ENCODE peak calls at places on chromosomes 11 and 22, in seven cellular contexts. One of them, this sample, is unnamed.

GRCh38 chr11:120612363-120613263 is 101.1 kb downstream of the GRIK4 start:
- DNase-seq in coronary artery: no peak
- DNase-seq in left ventricle myocardium inferior: peak
- DNase-seq in fibroblast of lung: peak
- DNase-seq in heart left ventricle: peak
- DNase-seq in IMR-90: peak
- DNase-seq in lower leg skin: no peak
- DNase-seq in this sample: no peak

GRCh38 chr11:17735823-17736772 is 1.5 kb downstream of the KCNC1 start:
- DNase-seq in coronary artery: no peak
- DNase-seq in IMR-90: no peak
- DNase-seq in lower leg skin: no peak
- DNase-seq in heart left ventricle: no peak
- DNase-seq in fibroblast of lung: no peak
- DNase-seq in left ventricle myocardium inferior: no peak
- DNase-seq in this sample: no peak

GRCh38 chr11:80144932-80145612 is 704.2 kb upstream of the TENM4 start:
- DNase-seq in fibroblast of lung: no peak
- DNase-seq in left ventricle myocardium inferior: no peak
- DNase-seq in lower leg skin: no peak
- DNase-seq in coronary artery: no peak
- DNase-seq in heart left ventricle: no peak
- DNase-seq in IMR-90: no peak
- DNase-seq in this sample: no peak

GRCh38 chr11:104134760-104135159 is 29.2 kb downstream of the PDGFD start:
- DNase-seq in left ventricle myocardium inferior: no peak
- DNase-seq in fibroblast of lung: peak
- DNase-seq in coronary artery: no peak
- DNase-seq in heart left ventricle: no peak
- DNase-seq in lower leg skin: no peak
- DNase-seq in IMR-90: peak
- DNase-seq in this sample: no peak

GRCh38 chr11:126163074-126163700 is 48.3 kb downstream of the RPUSD4 start:
- DNase-seq in fibroblast of lung: peak
- DNase-seq in lower leg skin: peak
- DNase-seq in heart left ventricle: no peak
- DNase-seq in coronary artery: no peak
- DNase-seq in IMR-90: peak
- DNase-seq in left ventricle myocardium inferior: no peak
- DNase-seq in this sample: peak

GRCh38 chr11:58616594-58616993 is 5.9 kb upstream of the CNTF start:
- DNase-seq in heart left ventricle: no peak
- DNase-seq in IMR-90: peak
- DNase-seq in left ventricle myocardium inferior: peak
- DNase-seq in coronary artery: no peak
- DNase-seq in lower leg skin: peak
- DNase-seq in fibroblast of lung: peak
- DNase-seq in this sample: peak

GRCh38 chr11:46381836-46382643 is 571 bp downstream of the MDK start:
- DNase-seq in fibroblast of lung: peak
- DNase-seq in coronary artery: no peak
- DNase-seq in left ventricle myocardium inferior: no peak
- DNase-seq in lower leg skin: no peak
- DNase-seq in heart left ventricle: no peak
- DNase-seq in IMR-90: no peak
- DNase-seq in this sample: no peak

GRCh38 chr22:46752286-46752685 is 10.2 kb upstream of the TBC1D22A start:
- DNase-seq in IMR-90: no peak
- DNase-seq in lower leg skin: no peak
- DNase-seq in heart left ventricle: no peak
- DNase-seq in left ventricle myocardium inferior: no peak
- DNase-seq in fibroblast of lung: no peak
- DNase-seq in coronary artery: no peak
- DNase-seq in this sample: no peak

GRCh38 chr11:86175585-86175984 is 69.0 kb upstream of the EED start:
- DNase-seq in lower leg skin: no peak
- DNase-seq in left ventricle myocardium inferior: no peak
- DNase-seq in IMR-90: no peak
- DNase-seq in coronary artery: no peak
- DNase-seq in fibroblast of lung: no peak
- DNase-seq in heart left ventricle: no peak
- DNase-seq in this sample: no peak

GRCh38 chr11:75949023-75949672 is 134.1 kb downstream of the UVRAG start:
- DNase-seq in IMR-90: peak
- DNase-seq in left ventricle myocardium inferior: no peak
- DNase-seq in heart left ventricle: no peak
- DNase-seq in fibroblast of lung: peak
- DNase-seq in coronary artery: no peak
- DNase-seq in lower leg skin: no peak
- DNase-seq in this sample: no peak

GRCh38 chr11:7904910-7905309 is 26.2 kb downstream of the OR10A6 start:
- DNase-seq in IMR-90: peak
- DNase-seq in heart left ventricle: no peak
- DNase-seq in left ventricle myocardium inferior: no peak
- DNase-seq in lower leg skin: no peak
- DNase-seq in fibroblast of lung: peak
- DNase-seq in coronary artery: no peak
- DNase-seq in this sample: no peak

GRCh38 chr11:83156996-83157754 is at the start of gene PCF11:
- DNase-seq in IMR-90: no peak
- DNase-seq in fibroblast of lung: no peak
- DNase-seq in heart left ventricle: no peak
- DNase-seq in coronary artery: no peak
- DNase-seq in lower leg skin: no peak
- DNase-seq in left ventricle myocardium inferior: peak
- DNase-seq in this sample: no peak

DNA sequence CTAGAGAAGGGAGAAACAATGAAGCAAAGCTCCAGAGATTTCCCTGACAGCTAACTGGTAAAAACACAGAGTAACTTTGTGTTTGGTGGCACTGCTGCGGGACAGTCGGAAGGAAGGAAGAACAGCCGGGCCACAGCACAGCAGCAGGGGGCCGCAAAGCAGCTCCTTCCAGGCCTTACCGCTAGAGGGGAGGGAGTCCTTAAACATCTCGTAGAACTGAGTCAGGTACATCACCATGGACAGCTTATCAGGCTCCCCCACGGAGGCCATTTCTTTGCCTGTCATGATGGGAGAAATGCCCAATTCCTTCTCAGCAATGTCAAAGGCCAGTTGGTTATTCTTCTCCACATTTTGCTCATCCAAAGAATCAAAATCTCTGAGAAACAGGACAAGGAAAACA is 114.6 kb upstream of the BID start:
- DNase-seq in heart left ventricle: no peak
- DNase-seq in fibroblast of lung: no peak
- DNase-seq in IMR-90: peak
- DNase-seq in left ventricle myocardium inferior: no peak
- DNase-seq in lower leg skin: no peak
- DNase-seq in coronary artery: no peak
- DNase-seq in this sample: no peak
- TF ChIP-seq CTCF in heart left ventricle: peak
- TF ChIP-seq CTCF in fibroblast of lung: peak
- TF ChIP-seq CTCF in IMR-90: peak
- TF ChIP-seq CTCF in left ventricle myocardium inferior: no peak
- TF ChIP-seq CTCF in lower leg skin: no peak
- TF ChIP-seq CTCF in coronary artery: no peak
- TF ChIP-seq CTCF in this sample: peak

GRCh38 chr11:65554842-65555395 is 3.2 kb downstream of the LTBP3 start:
- DNase-seq in coronary artery: no peak
- DNase-seq in left ventricle myocardium inferior: no peak
- DNase-seq in heart left ventricle: no peak
- DNase-seq in IMR-90: no peak
- DNase-seq in fibroblast of lung: no peak
- DNase-seq in lower leg skin: no peak
- DNase-seq in this sample: no peak

GRCh38 chr11:65554057-65554818 is 3.9 kb downstream of the LTBP3 start:
- DNase-seq in IMR-90: no peak
- DNase-seq in fibroblast of lung: no peak
- DNase-seq in left ventricle myocardium inferior: no peak
- DNase-seq in lower leg skin: no peak
- DNase-seq in coronary artery: no peak
- DNase-seq in heart left ventricle: no peak
- DNase-seq in this sample: no peak

GRCh38 chr11:65556470-65557279 is 1.5 kb downstream of the LTBP3 start:
- DNase-seq in fibroblast of lung: no peak
- DNase-seq in left ventricle myocardium inferior: no peak
- DNase-seq in heart left ventricle: no peak
- DNase-seq in IMR-90: no peak
- DNase-seq in lower leg skin: no peak
- DNase-seq in coronary artery: peak
- DNase-seq in this sample: no peak

GRCh38 chr11:65557280-65558001 is 718 bp downstream of the LTBP3 start:
- DNase-seq in left ventricle myocardium inferior: no peak
- DNase-seq in fibroblast of lung: no peak
- DNase-seq in IMR-90: no peak
- DNase-seq in heart left ventricle: peak
- DNase-seq in lower leg skin: no peak
- DNase-seq in coronary artery: peak
- DNase-seq in this sample: no peak

GRCh38 chr11:65555693-65556231 is 2.4 kb downstream of the LTBP3 start:
- DNase-seq in left ventricle myocardium inferior: peak
- DNase-seq in fibroblast of lung: peak
- DNase-seq in coronary artery: peak
- DNase-seq in lower leg skin: no peak
- DNase-seq in heart left ventricle: peak
- DNase-seq in IMR-90: peak
- DNase-seq in this sample: no peak
- H3K4me3 ChIP-seq in left ventricle myocardium inferior: peak
- H3K4me3 ChIP-seq in fibroblast of lung: no peak
- H3K4me3 ChIP-seq in coronary artery: peak
- H3K4me3 ChIP-seq in lower leg skin: no peak
- H3K4me3 ChIP-seq in heart left ventricle: peak
- H3K4me3 ChIP-seq in IMR-90: no peak
- H3K4me3 ChIP-seq in this sample: peak

DNA sequence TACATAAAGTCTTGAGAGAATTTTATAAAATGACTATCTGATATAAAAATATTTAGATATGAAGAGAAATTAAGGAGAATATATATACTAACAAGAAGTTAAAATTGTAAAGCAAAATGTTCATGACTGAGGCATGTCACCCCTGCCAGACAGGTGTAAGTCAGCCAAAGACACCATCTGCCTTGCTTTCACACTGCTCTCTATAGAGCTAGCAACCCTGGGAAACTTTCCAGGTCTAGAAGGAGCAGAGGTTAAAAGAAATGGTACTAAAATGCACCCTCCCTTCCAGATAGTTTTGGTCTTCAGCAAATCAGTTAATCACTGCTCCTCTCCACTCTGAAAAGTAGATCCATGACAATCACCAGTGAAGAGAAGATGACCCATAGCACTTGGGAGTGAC is 16.5 kb downstream of the PPP2R1B start:
- DNase-seq in IMR-90: no peak
- DNase-seq in lower leg skin: no peak
- DNase-seq in coronary artery: no peak
- DNase-seq in left ventricle myocardium inferior: no peak
- DNase-seq in heart left ventricle: no peak
- DNase-seq in fibroblast of lung: no peak
- DNase-seq in this sample: no peak
- TF ChIP-seq CTCF in IMR-90: no peak
- TF ChIP-seq CTCF in lower leg skin: no peak
- TF ChIP-seq CTCF in coronary artery: no peak
- TF ChIP-seq CTCF in left ventricle myocardium inferior: no peak
- TF ChIP-seq CTCF in heart left ventricle: no peak
- TF ChIP-seq CTCF in fibroblast of lung: no peak
- TF ChIP-seq CTCF in this sample: no peak

DNA sequence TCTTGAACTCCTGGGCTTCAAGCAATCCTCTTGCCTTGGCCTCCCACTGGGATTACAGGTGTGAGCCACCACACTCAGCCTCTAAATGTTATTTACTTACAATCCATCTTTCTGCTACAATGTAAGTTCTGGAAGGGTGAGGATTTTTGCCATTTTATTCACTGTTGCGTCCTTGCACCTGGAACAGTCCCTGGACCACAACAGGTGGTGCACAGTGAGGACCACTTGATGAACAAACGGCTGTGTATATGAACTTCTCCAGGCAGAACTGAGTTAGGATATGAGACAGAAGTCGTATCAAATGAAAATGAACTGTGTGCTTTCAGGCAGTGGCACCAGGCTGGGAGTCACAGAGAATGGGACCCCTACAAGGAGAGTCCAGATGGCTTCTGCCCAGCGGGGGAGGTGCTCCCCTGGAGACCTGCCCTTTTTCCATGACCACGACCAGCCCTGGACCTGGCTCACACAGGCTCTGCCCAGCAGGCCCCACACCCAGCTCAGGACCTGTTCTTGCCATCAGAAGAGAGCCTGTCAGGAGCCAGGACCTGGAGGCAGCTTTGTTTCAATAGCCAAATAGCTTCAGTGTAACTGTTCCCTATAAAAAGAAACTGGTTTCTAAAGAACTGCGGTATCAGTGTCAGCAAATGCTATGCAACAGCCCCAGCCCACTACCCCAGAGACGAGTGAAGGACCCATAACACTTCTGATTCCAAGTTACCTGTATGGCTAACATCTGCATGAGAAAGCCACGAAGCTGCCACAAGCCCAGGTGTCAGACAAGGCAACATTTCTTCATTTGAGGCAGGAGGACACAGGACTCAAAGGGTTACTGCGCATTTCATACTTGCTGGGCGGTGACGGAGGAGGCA is 104.9 kb downstream of the MICAL3 start:
- DNase-seq in lower leg skin: no peak
- DNase-seq in heart left ventricle: peak
- DNase-seq in coronary artery: no peak
- DNase-seq in left ventricle myocardium inferior: peak
- DNase-seq in IMR-90: no peak
- DNase-seq in fibroblast of lung: no peak
- DNase-seq in this sample: no peak
- H3K4me3 ChIP-seq in lower leg skin: no peak
- H3K4me3 ChIP-seq in heart left ventricle: peak
- H3K4me3 ChIP-seq in coronary artery: peak
- H3K4me3 ChIP-seq in left ventricle myocardium inferior: peak
- H3K4me3 ChIP-seq in IMR-90: no peak
- H3K4me3 ChIP-seq in fibroblast of lung: no peak
- H3K4me3 ChIP-seq in this sample: no peak

GRCh38 chr11:78449866-78450265 is 32.2 kb upstream of the GAB2 start:
- DNase-seq in IMR-90: peak
- DNase-seq in left ventricle myocardium inferior: no peak
- DNase-seq in heart left ventricle: no peak
- DNase-seq in lower leg skin: no peak
- DNase-seq in coronary artery: no peak
- DNase-seq in fibroblast of lung: peak
- DNase-seq in this sample: no peak

GRCh38 chr11:78450866-78451265 is 33.2 kb upstream of the GAB2 start:
- DNase-seq in fibroblast of lung: no peak
- DNase-seq in coronary artery: no peak
- DNase-seq in IMR-90: no peak
- DNase-seq in left ventricle myocardium inferior: no peak
- DNase-seq in lower leg skin: no peak
- DNase-seq in heart left ventricle: no peak
- DNase-seq in this sample: no peak

GRCh38 chr11:78453140-78453935 is 35.7 kb upstream of the GAB2 start:
- DNase-seq in heart left ventricle: no peak
- DNase-seq in fibroblast of lung: peak
- DNase-seq in coronary artery: no peak
- DNase-seq in left ventricle myocardium inferior: no peak
- DNase-seq in IMR-90: peak
- DNase-seq in lower leg skin: no peak
- DNase-seq in this sample: no peak

GRCh38 chr11:78446210-78446609 is 28.6 kb upstream of the GAB2 start:
- DNase-seq in fibroblast of lung: no peak
- DNase-seq in heart left ventricle: no peak
- DNase-seq in lower leg skin: no peak
- DNase-seq in coronary artery: no peak
- DNase-seq in IMR-90: no peak
- DNase-seq in left ventricle myocardium inferior: no peak
- DNase-seq in this sample: no peak

GRCh38 chr11:78451371-78452150 is 33.9 kb upstream of the GAB2 start:
- DNase-seq in lower leg skin: no peak
- DNase-seq in IMR-90: no peak
- DNase-seq in heart left ventricle: no peak
- DNase-seq in fibroblast of lung: no peak
- DNase-seq in coronary artery: no peak
- DNase-seq in left ventricle myocardium inferior: no peak
- DNase-seq in this sample: no peak
- TF ChIP-seq CTCF in lower leg skin: no peak
- TF ChIP-seq CTCF in IMR-90: no peak
- TF ChIP-seq CTCF in heart left ventricle: no peak
- TF ChIP-seq CTCF in fibroblast of lung: no peak
- TF ChIP-seq CTCF in coronary artery: no peak
- TF ChIP-seq CTCF in left ventricle myocardium inferior: no peak
- TF ChIP-seq CTCF in this sample: no peak